ENCODE peak calls at places on chromosomes 12 and 14, in six cellular contexts. D, B, J, E, P and S are unnamed samples.

GRCh38 chr12:2617365-2617764 is 177.4 kb upstream of the FKBP4 start:
- ATAC-seq in D (no peak), B (peak; percentile 86), J (no peak), E (no peak), P (no peak), S (no peak)

GRCh38 chr14:103533999-103534575 is 5.1 kb downstream of the TRMT61A start:
- ATAC-seq in D (no peak), B (no peak), J (no peak), E (no peak), P (no peak), S (no peak)

GRCh38 chr12:124654666-124655316 is 87.4 kb upstream of the NCOR2 start:
- ATAC-seq in D (peak; percentile 64), B (peak; percentile 27), J (no peak), E (no peak), P (peak; percentile 53), S (peak; percentile 32)

GRCh38 chr12:94571556-94571955 is 78.8 kb downstream of the TMCC3 start:
- ATAC-seq in D (no peak), B (peak; percentile 98), J (no peak), E (peak; percentile 67), P (no peak), S (no peak)

GRCh38 chr14:91904956-91905645 is 37.8 kb upstream of the TC2N start:
- ATAC-seq in D (no peak), B (peak; percentile 34), J (no peak), E (no peak), P (no peak), S (no peak)

GRCh38 chr14:46480817-46481216 is 170.8 kb downstream of the RPL10L start:
- ATAC-seq in D (no peak), B (no peak), J (no peak), E (no peak), P (no peak), S (no peak)

GRCh38 chr12:87015352-87015751 is 759.2 kb upstream of the MGAT4C start:
- ATAC-seq in D (no peak), B (no peak), J (no peak), E (no peak), P (no peak), S (no peak)

GRCh38 chr12:93782854-93783253 is 105.7 kb downstream of the CRADD start:
- ATAC-seq in D (no peak), B (no peak), J (no peak), E (no peak), P (no peak), S (no peak)

GRCh38 chr12:113207621-113208040 is 13.6 kb upstream of the TPCN1 start:
- ATAC-seq in D (peak; percentile 47), B (no peak), J (peak; percentile 9), E (no peak), P (no peak), S (no peak)

GRCh38 chr14:51716610-51717009 is 64.9 kb downstream of the FRMD6 start:
- ATAC-seq in D (no peak), B (no peak), J (no peak), E (no peak), P (no peak), S (no peak)

DNA sequence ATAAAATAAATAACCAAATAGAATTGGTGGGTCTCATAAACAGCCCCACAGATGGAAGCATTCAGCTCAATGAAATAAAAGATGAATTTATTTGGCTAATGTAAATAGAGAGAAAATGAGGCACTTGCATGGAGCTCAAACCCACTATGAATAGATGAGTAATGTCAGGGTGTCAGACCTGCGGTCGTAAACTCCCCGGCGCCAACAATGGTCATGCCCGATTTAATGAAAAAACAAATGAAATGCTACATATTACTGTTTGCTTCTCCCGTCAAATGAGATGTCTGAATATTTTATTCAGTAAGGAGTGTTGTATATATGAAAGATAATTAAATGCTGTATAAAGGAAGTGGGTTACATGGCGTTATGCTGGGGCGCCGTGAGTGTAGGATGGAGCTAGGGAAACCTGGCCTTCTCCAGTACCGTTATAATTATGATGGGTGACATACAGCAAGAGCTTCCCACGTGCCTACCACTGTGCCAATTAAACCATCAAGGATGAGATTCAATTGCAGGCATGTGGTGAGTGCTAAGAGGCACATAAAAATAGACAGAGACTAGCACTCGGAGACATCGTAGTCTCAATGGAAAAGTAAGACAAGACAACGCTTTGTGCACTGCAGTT is 648.1 kb downstream of the BCL11B start:
- ATAC-seq in D (no peak), B (no peak), J (no peak), E (no peak), P (no peak), S (no peak)
- H3K4me3 ChIP-seq in D (no peak overlapping the region), B (no peak overlapping the region), J (no peak overlapping the region), E (no peak overlapping the region), P (no peak overlapping the region), S (no peak overlapping the region)

GRCh38 chr14:105167303-105168092 is 1.1 kb downstream of the JAG2 start:
- ATAC-seq in D (no peak), B (no peak), J (no peak), E (peak; percentile 44), P (peak; percentile 57), S (no peak)

GRCh38 chr14:105168979-105169507 is 467 bp upstream of the JAG2 start:
- ATAC-seq in D (no peak), B (no peak), J (peak; percentile 42), E (peak; percentile 52), P (peak; percentile 82), S (no peak)

GRCh38 chr14:105168093-105168420 is 519 bp downstream of the JAG2 start:
- ATAC-seq in D (no peak), B (no peak), J (no peak), E (peak; percentile 19), P (no peak), S (no peak)

GRCh38 chr14:105169776-105170655 is 1.4 kb upstream of the JAG2 start:
- ATAC-seq in D (no peak), B (no peak), J (no peak), E (no peak), P (no peak), S (no peak)

DNA sequence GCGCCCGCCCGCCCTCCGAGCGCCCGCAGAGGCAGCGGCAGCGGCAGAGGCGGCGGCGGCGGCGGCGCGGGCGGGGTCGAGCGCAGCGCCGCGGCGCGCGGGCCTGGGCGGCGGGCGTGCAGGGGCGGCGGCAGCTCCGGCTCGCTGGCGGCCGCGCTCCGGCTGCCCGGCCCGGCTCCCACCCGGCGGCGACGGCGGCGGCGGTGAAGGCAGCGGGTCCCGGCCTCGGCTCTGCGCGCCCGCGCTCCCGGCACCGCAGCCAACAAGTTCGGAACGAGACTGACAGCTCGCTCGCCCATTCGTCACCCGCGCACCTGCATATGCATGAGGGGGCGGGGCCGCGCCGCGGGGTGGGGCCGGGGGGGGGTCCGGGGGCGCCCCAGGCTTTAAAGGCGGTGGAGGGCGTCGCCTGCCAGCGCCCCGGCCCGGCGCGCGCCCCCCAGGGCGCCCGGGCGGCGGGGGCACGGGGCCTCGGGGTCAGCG is at the start of gene JAG2:
- ATAC-seq in D (no peak), B (no peak), J (no peak), E (peak; percentile 62), P (peak; percentile 41), S (peak; percentile 39)
- TF ChIP-seq POLR2A in D (no peak), B (no peak), J (no peak), E (no peak), P (no peak), S (no peak)

GRCh38 chr12:46357438-46358324 is 14.9 kb downstream of the SLC38A2 start:
- ATAC-seq in D (no peak), B (peak; percentile 59), J (peak; percentile 12), E (peak; percentile 65), P (peak; percentile 72), S (peak; percentile 34)
- TF ChIP-seq POLR2AphosphoS5 in D (no peak), B (peak; percentile 95), J (peak; percentile 76), E (peak; percentile 91), P (peak; percentile 66), S (peak; percentile 43)

DNA sequence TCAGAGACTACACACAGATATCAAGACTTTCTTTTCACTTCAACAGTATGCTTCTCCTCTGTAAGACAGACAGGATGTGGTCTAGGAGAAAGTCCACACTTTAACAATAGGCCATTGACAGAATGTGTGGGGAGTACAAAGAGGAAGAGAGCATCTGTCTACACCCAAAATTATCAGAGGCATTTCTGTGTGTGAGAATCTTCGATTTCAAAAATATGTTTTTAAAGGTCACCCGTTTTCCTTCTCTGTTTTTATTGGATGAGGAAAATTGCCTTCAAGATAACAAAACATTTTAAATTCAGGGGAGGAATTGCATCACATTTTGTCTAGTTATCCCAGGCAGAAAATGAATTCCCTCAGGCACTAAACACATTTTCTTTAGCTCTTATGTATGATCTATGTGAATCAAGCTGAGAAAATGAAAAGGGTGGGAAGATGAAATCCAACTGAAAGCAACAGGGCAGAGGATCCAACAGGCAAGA is 16.4 kb downstream of the NAV3 start:
- ATAC-seq in D (no peak), B (no peak), J (peak; percentile 99), E (peak; percentile 39), P (no peak), S (no peak)
- H3K4me3 ChIP-seq in D (no peak overlapping the region), B (no peak overlapping the region), J (no peak overlapping the region), E (no peak overlapping the region), P (no peak overlapping the region), S (no peak overlapping the region)

DNA sequence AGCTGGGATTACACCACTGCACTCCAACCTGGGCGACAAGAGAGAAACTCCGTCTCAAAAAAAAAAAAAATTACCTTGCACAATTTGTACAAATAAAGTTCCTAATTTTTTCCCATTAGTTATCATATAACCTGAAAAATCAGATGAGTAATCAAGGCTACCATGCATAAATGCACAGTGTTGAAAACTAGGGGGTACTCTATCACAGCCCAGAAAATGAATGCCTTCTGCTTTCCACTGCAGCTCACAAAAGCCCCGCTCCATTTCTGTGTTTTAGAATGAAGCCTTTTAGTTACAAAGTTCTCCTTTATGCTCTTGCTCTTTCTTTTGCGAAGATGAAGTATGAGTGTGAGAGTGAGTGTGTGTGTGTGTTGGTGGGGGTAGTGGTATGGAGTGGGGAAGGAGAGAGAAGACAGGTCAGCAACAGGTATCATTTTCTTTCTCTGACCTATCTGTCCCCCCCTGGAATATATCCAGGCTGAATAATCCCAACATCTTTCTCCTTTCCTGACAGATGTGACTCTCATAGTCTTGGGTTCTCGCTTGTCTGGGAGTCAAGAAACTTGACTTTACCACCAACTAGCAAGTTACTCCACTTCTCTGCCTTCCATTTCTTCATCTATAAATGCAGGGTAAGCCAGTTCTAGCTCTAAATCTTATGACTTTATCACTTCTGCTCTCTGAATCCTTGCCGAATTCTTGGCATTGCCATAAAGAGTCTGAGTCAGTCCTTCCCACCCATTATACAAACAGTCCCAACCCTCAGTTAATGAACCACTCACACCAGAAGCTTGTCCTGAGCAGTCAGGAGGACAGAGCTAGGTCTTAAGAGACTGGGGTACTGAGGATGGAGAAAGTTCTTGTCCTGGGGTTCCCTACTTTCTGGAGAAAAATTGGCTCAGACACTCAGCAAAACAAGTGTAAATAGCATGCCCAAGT is 16.1 kb downstream of the BIN2 start:
- ATAC-seq in D (peak; percentile 86), B (no peak), J (no peak), E (peak; percentile 91), P (peak; percentile 63), S (no peak)
- TF ChIP-seq POLR2A in D (no peak), B (no peak), J (no peak), E (no peak), P (no peak), S (no peak)

GRCh38 chr12:96186902-96187301 is 7.3 kb upstream of the ELK3 start:
- ATAC-seq in D (no peak), B (no peak), J (no peak), E (no peak), P (no peak), S (no peak)
- TF ChIP-seq POLR2AphosphoS5 in D (no peak), B (no peak), J (no peak), E (no peak), P (no peak), S (no peak)

GRCh38 chr14:52951730-52952481 is 1.1 kb upstream of the FERMT2 start:
- ATAC-seq in D (peak; percentile 75), B (peak; percentile 62), J (peak; percentile 3), E (peak; percentile 57), P (peak; percentile 66), S (peak; percentile 49)
- H3K4me3 ChIP-seq in D (peak overlapping the region; percentile 85), B (peak overlapping the region; percentile 85), J (peak overlapping the region; percentile 51), E (peak overlapping the region; percentile 55), P (peak overlapping the region; percentile 37), S (peak overlapping the region; percentile 93)